ENCODE peak calls at places on chromosomes 16 and 17, in nine cellular contexts. B is SK-N-SH; L is ovary; M is CD4-positive, alpha-beta memory T cell; Z is caudate nucleus; E is heart right ventricle; N is HL-60; Y is dorsolateral prefrontal cortex; P is AG04450. U is an unnamed sample.

GRCh38 chr17:65297916-65298315 is 160.7 kb downstream of the RGS9 start:
- DNase-seq in L (no peak), E (no peak), Y (no peak), B (no peak), Z (no peak), P (no peak), N (no peak), M (no peak), U (no peak)

GRCh38 chr17:59810894-59811153 is 81.9 kb downstream of the TUBD1 start:
- DNase-seq in B (no peak), N (no peak), Z (no peak), E (no peak), L (no peak), Y (no peak), P (no peak), M (no peak), U (no peak)

GRCh38 chr16:52561910-52562741 is 15.2 kb upstream of the TOX3 start:
- DNase-seq in P (no peak), Y (no peak), L (no peak), Z (no peak), N (no peak), E (no peak), B (no peak), M (no peak), U (no peak)

GRCh38 chr17:2171725-2172446 is 117.0 kb downstream of the HIC1 start:
- DNase-seq in N (no peak), M (no peak), Z (no peak), L (peak; percentile 87), E (peak; percentile 72), P (peak; percentile 98), B (no peak), Y (peak; percentile 36), U (peak; percentile 61)

GRCh38 chr16:2034695-2035430 is 8.2 kb downstream of the NHERF2 start:
- DNase-seq in Y (no peak), P (no peak), Z (no peak), M (no peak), L (no peak), E (peak; percentile 53), B (no peak), N (no peak), U (no peak)

GRCh38 chr17:44533533-44534246 is 23.6 kb upstream of the FZD2 start:
- DNase-seq in L (peak; percentile 94), M (peak; percentile 68), Y (peak; percentile 78), B (peak; percentile 94), P (peak; percentile 82), E (peak; percentile 90), N (peak; percentile 81), Z (peak; percentile 54), U (peak; percentile 96)

GRCh38 chr17:64150237-64151015 is 20.5 kb upstream of the ERN1 start:
- DNase-seq in B (no peak), Y (no peak), P (no peak), E (no peak), N (peak; percentile 66), Z (no peak), L (no peak), M (no peak), U (no peak)

GRCh38 chr17:36459045-36459444 is 27.4 kb upstream of the ZNHIT3 start:
- DNase-seq in Y (no peak), N (no peak), B (no peak), M (no peak), Z (no peak), P (no peak), L (no peak), E (no peak), U (no peak)

GRCh38 chr17:36679815-36680467 is 78.6 kb downstream of the MRM1 start:
- DNase-seq in E (no peak), Y (no peak), L (no peak), M (no peak), B (peak; percentile 39), N (no peak), Z (no peak), P (no peak), U (no peak)

GRCh38 chr17:29982991-29983390 is 41.6 kb downstream of the EFCAB5 start:
- DNase-seq in N (no peak), Y (no peak), Z (no peak), L (no peak), M (no peak), P (no peak), E (no peak), B (no peak), U (no peak)

GRCh38 chr17:30273373-30273772 is 18.4 kb downstream of the BLMH start:
- DNase-seq in P (no peak), E (no peak), L (no peak), Z (no peak), N (no peak), M (no peak), B (no peak), Y (no peak), U (no peak)

GRCh38 chr16:51408357-51408756 is 257.3 kb upstream of the SALL1 start:
- DNase-seq in Y (no peak), P (no peak), B (no peak), N (no peak), Z (no peak), E (no peak), L (no peak), M (no peak), U (no peak)
- H3K27ac ChIP-seq in Y (no peak overlapping the region), P (no peak overlapping the region), B (no peak overlapping the region), N (no peak overlapping the region), Z (no peak overlapping the region), E (no peak overlapping the region), L (no peak overlapping the region), M (no peak overlapping the region), U (no peak overlapping the region)

DNA sequence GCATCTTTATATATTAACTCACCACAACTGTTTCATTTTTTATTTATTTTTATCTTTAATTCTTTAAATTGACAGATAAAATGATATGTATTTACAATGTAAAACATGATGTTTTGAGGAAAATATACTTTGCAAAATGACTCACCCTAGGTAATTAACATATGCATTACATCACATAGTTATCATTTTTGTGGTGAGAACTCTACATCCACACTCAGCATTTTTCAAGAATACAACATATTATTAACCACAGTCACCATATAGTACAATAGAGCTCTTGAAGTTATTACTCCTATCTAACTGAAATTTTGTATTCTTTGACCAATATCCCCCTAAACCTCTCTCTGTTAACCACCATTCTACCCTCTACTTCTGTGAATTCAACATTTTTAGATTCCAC is 194.7 kb upstream of the KIF2B start:
- DNase-seq in L (no peak), Z (no peak), M (no peak), P (no peak), B (no peak), Y (no peak), E (no peak), N (no peak), U (no peak)
- H3K27ac ChIP-seq in L (no peak overlapping the region), Z (no peak overlapping the region), M (no peak overlapping the region), P (no peak overlapping the region), B (no peak overlapping the region), Y (no peak overlapping the region), E (no peak overlapping the region), N (no peak overlapping the region), U (no peak overlapping the region)

GRCh38 chr16:12098429-12099310 is 122.1 kb downstream of the SNX29 start:
- DNase-seq in Z (no peak), M (no peak), Y (no peak), E (no peak), P (no peak), L (no peak), N (no peak), B (no peak), U (no peak)
- H3K27ac ChIP-seq in Z (no peak overlapping the region), M (no peak overlapping the region), Y (no peak overlapping the region), E (no peak overlapping the region), P (no peak overlapping the region), L (no peak overlapping the region), N (no peak overlapping the region), B (no peak overlapping the region), U (no peak overlapping the region)

DNA sequence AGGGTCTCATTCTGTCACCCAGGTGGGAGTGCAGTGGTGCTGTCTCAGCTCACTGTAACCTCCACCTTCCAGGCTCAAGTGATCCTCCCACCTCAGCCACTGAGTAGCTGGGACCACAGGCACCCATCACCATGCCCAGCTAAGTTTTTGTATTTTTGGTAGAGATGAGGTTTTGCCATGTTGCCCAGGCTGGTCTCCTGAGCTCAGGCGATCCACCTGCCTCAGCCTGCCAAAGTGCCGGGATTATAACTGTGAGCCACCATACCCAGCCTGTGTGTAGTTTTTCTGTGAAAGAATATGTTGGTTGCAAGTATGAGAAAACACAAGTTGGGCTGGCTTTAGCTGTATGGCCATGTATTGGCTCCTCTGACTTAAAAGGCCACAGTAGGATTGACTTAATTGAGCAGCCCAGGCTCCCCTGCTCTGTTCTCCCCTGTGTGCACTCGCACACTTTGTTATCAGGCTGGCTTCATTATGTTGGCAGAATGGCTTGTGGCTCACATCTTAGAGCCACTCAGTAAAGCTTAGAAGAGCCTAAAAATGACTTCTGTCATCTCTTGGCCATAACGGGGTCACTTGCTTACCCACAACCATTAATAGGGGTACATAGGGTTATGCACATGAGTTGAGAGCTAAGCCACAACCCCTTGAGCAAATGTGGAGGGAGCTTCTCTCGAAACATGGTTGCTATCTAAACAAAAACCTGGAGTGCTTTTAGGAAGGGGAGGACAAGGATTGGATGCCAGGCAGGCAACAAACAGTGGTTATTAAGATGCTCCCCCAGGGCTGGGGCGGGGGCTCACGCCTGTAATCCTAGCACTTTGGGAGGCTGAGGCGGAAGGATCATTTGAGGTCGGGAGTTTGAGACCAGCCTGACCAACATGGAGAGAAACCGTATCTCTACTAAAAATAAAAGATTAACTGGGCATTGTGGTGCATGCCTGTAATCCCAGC is 6.1 kb downstream of the HAPSTR1 start:
- DNase-seq in P (no peak), L (no peak), E (no peak), Y (no peak), N (no peak), Z (no peak), M (no peak), B (no peak), U (no peak)
- H3K27ac ChIP-seq in P (no peak overlapping the region), L (no peak overlapping the region), E (no peak overlapping the region), Y (no peak overlapping the region), N (no peak overlapping the region), Z (no peak overlapping the region), M (no peak overlapping the region), B (no peak overlapping the region), U (no peak overlapping the region)

DNA sequence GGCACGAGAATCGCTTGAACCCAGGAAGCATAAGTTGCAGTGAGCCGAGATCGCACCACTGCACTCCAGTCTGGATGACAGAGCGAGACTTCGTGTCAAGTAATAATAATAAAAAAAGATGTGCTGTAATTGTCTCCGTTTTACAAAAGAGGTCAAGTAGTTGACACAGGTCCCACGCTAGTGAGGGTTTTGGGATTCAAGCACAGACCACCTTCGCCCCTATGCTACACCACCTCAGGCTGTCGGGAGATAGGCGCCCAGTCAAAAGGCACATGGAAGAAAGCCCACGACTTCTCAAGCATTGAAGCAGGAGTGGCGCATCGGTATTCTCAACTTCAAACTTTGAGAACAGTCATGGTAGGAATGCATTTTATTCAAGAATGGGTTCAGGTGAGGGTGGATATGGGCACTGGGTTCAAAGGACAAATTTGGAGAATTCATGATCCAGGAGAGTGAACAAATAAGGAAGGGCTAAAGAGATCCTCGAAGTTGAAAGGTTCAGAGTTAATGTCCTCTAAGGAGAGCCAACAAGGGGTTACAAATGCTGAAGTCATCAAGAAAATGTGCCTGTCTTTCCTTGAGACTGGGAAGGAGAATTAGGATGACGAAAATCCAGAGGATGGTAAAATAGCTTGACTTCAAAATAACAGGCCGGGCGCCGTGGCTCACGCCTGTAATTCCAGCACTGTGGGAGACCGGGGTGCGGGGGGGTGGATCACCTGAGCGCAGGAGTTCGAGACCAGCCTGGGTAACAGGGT is 1.4 kb upstream of the AMZ2 start:
- DNase-seq in P (no peak), Z (no peak), L (peak; percentile 58), N (no peak), M (no peak), Y (no peak), B (no peak), E (no peak), U (no peak)
- H3K27ac ChIP-seq in P (no peak overlapping the region), Z (peak overlapping the region; percentile 95), L (no peak overlapping the region), N (no peak overlapping the region), M (peak overlapping the region; percentile 99), Y (peak overlapping the region; percentile 99), B (no peak overlapping the region), E (no peak overlapping the region), U (peak overlapping the region; percentile 98)

U was measured in testis.